ENCODE peak calls at places on chromosomes 4 and X, in seven cellular contexts. N is GM13977, M is cardiac fibroblast, R is heart right ventricle, D is BJ, Q is lower lobe of right lung, I is progenitor cell of endocrine pancreas. L is an unnamed sample.

GRCh38 chrX:307261-308111 is 11.1 kb downstream of the GTPBP6 start:
- DNase-seq in N (no peak), M (no peak), R (no peak), D (no peak), Q (peak), I (no peak), L (no peak)

GRCh38 chrX:120274958-120275357 is 24.3 kb downstream of the ZBTB33 start:
- DNase-seq in N (no peak), M (no peak), R (no peak), D (no peak), Q (no peak), I (no peak), L (no peak)

GRCh38 chr4:60992037-60992436 is 208.1 kb upstream of the ADGRL3 start:
- DNase-seq in N (no peak), M (peak), R (no peak), D (no peak), Q (no peak), I (no peak), L (no peak)

GRCh38 chrX:135513140-135513535 is 7.3 kb upstream of the INTS6L start:
- DNase-seq in N (no peak), M (no peak), R (no peak), D (no peak), Q (no peak), I (no peak), L (no peak)

GRCh38 chrX:97984641-97985040 is 1100.9 kb downstream of the RPA4 start:
- DNase-seq in N (no peak), M (no peak), R (no peak), D (no peak), Q (no peak), I (no peak), L (no peak)

GRCh38 chr4:55386073-55386472 is 9.7 kb upstream of the TMEM165 start:
- DNase-seq in N (no peak), M (peak), R (no peak), D (no peak), Q (no peak), I (no peak), L (no peak)

GRCh38 chr4:12852338-12853307 is 631.5 kb downstream of the RAB28 start:
- DNase-seq in N (peak), M (peak), R (no peak), D (peak), Q (no peak), I (no peak), L (no peak)

GRCh38 chr4:92455956-92456355 is 152.2 kb downstream of the GRID2 start:
- DNase-seq in N (no peak), M (no peak), R (no peak), D (no peak), Q (no peak), I (no peak), L (no peak)

GRCh38 chrX:19975862-19976261 is 15.0 kb downstream of the BCLAF3 start:
- DNase-seq in N (no peak), M (no peak), R (no peak), D (no peak), Q (no peak), I (no peak), L (no peak)

GRCh38 chr4:577499-578450 is 1.7 kb upstream of the TMEM271 start:
- DNase-seq in N (no peak), M (peak), R (no peak), D (no peak), Q (no peak), I (no peak), L (no peak)

GRCh38 chr4:53490965-53491622 is 100.2 kb downstream of the LNX1 start:
- DNase-seq in N (peak), M (peak), R (no peak), D (peak), Q (no peak), I (no peak), L (no peak)

GRCh38 chr4:10164877-10165283 is 48.3 kb upstream of the WDR1 start:
- DNase-seq in N (peak), M (peak), R (peak), D (no peak), Q (no peak), I (no peak), L (no peak)

DNA sequence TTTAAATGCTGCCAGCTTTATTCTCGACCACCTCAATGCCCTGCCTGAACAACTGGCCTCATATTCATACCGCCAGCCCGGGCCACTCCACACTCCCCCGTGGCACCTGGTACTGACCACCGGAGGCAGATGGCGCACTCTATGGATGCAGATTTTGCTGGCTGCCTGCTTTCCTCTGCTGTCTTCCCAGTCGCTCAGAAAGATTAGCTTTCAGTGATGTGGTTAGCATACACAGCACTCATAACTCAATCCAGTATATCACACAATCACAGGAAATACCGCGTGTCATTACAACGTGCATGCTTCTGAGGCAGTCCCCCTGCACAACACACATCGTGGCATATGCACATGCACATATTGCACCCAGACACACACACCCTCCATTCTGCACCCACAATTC is 147.2 kb upstream of the BCOR start:
- DNase-seq in N (no peak), M (peak), R (no peak), D (no peak), Q (no peak), I (no peak), L (no peak)
- TF ChIP-seq CTCF in N (no peak), M (no peak), R (no peak), D (no peak), Q (no peak), I (no peak), L (no peak)

DNA sequence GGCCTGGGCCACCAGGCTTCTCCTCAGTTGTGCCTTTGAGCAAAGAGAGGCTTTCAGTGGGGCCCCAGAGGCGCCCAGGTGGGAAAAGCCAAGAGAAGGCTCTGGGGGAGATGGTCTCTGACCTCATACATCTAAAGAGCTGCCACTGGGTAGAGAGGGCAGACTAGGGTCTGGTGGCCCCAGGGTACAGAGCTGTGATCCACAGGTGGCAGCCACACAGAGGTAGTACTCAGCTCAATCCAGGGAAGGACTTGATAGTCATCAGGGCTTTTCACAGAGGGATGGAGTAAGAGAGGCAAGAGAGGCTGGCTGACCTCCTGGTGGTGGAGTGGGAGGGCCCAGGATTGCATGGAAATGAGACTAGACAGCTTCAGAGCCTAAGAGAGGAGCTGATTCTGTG is 53.2 kb upstream of the PJA1 start:
- DNase-seq in N (no peak), M (no peak), R (no peak), D (no peak), Q (no peak), I (no peak), L (no peak)
- TF ChIP-seq CTCF in N (no peak), M (no peak), R (no peak), D (no peak), Q (no peak), I (no peak), L (no peak)

GRCh38 chr4:40842318-40842717 is 92.6 kb downstream of the NSUN7 start:
- DNase-seq in N (no peak), M (no peak), R (no peak), D (no peak), Q (no peak), I (no peak), L (no peak)

GRCh38 chr4:40840255-40840984 is 90.7 kb downstream of the NSUN7 start:
- DNase-seq in N (peak), M (no peak), R (no peak), D (no peak), Q (no peak), I (no peak), L (no peak)

GRCh38 chr4:40840985-40841571 is 91.3 kb downstream of the NSUN7 start:
- DNase-seq in N (peak), M (peak), R (peak), D (no peak), Q (peak), I (peak), L (peak)

GRCh38 chr4:40837094-40837870 is 87.5 kb downstream of the NSUN7 start:
- DNase-seq in N (no peak), M (no peak), R (peak), D (no peak), Q (no peak), I (no peak), L (no peak)

DNA sequence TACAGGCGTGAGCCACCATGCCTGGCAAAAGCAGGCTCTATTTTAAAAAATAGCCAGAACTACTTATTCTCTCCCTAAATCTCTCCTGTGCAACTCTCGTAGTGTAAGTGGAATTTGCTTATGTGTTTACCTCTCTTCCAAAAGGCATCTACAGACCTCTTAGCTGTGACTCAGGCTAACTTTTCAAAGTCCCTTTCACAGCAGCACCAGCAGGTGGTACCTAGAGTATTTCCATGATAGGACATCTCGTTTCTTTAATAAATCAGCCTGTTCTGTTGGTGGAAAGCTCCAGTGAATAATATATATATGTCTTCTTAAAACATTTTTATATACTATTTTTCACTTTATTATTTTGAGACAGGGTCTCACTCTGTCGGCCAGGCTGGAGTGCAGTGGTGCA is 89.0 kb downstream of the NSUN7 start:
- DNase-seq in N (no peak), M (peak), R (no peak), D (no peak), Q (no peak), I (no peak), L (no peak)
- TF ChIP-seq CTCF in N (no peak), M (peak), R (no peak), D (peak), Q (no peak), I (peak), L (no peak)

DNA sequence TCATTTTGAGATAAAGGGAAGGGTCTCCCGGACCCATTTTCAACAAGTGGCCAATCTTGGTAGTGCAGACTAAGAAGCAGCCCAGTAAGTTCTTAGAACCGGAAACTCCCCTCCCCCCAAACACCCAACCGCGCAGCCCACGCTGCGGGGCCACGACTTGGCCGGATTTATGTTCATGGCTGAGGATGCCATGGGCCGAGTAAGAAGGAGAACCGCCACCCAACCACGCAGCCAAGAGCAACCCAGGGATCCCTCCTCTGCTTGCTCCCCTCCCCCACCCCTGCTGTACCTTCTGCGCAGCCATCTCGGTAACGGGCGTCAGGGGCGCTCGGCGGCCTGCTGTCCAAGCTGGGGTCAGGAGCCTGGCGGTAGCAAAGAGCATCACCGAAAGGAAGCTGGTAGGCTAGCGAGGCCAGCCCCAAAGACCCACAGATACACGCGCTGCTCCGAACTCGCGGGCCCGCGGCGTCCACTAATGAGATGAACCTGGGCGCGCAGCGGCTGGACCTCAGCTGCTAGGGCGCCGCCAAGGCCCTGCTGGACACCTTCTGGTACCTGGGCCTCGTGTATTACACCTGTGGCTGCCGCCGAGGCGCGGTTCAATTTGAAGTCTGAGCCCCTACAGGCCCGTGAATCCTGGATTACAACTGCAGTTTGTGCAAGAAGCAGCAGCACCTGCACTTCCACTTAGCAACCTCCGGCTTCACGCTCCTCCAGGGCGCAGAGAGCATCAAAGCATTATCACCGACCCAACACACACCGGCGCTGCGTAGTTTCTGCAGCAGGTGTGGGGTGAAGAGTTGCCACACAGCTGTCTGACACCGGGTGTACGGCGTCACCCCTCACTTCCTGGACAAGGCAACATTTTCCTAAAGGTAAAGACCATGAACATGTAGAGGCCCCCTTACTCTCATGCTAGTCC is 63.4 kb downstream of the NUDT10 start:
- DNase-seq in N (no peak), M (no peak), R (peak), D (no peak), Q (peak), I (no peak), L (peak)
- TF ChIP-seq CTCF in N (peak), M (no peak), R (no peak), D (no peak), Q (no peak), I (peak), L (no peak)

GRCh38 chr4:139227729-139228404 is 50.8 kb upstream of the ELF2 start:
- DNase-seq in N (peak), M (peak), R (no peak), D (no peak), Q (no peak), I (no peak), L (no peak)
- TF ChIP-seq CTCF in N (peak), M (peak), R (no peak), D (peak), Q (no peak), I (no peak), L (no peak)

GRCh38 chr4:81442479-81443085 is 29.1 kb downstream of the RASGEF1B start:
- DNase-seq in N (no peak), M (no peak), R (no peak), D (no peak), Q (no peak), I (no peak), L (no peak)
- TF ChIP-seq CTCF in N (no peak), M (no peak), R (no peak), D (no peak), Q (no peak), I (no peak), L (no peak)